ENCODE peak calls at places on chromosomes 16 and 17, in five cellular contexts. S is pancreas, J is left ventricle myocardium inferior, P is aorta, F is right atrium auricular region. O is an unnamed sample.

GRCh38 chr16:57837305-57838125 is 35.2 kb upstream of the KIFC3 start:
- DNase-seq in J (no peak), S (peak; percentile 17), P (no peak), F (no peak), O (no peak)

GRCh38 chr17:21282231-21282630 is 2.3 kb upstream of the MAP2K3 start:
- DNase-seq in S (no peak), P (peak; percentile 89), F (no peak), J (no peak), O (peak; percentile 89)

GRCh38 chr16:700684-701584 is 4.7 kb downstream of the FBXL16 start:
- DNase-seq in P (no peak), J (no peak), S (peak; percentile 85), F (no peak), O (no peak)

GRCh38 chr17:68777856-68778694 is 176.9 kb upstream of the FAM20A start:
- DNase-seq in J (no peak), F (no peak), P (no peak), S (no peak), O (no peak)

GRCh38 chr16:48000622-48001021 is 155.2 kb downstream of the ABCC12 start:
- DNase-seq in P (no peak), F (no peak), S (no peak), J (no peak), O (no peak)

GRCh38 chr16:3485097-3485470 is 10.2 kb downstream of the C16orf90 start:
- DNase-seq in S (no peak), J (no peak), F (no peak), P (no peak), O (no peak)

GRCh38 chr17:81257533-81257932 is 18.4 kb downstream of the NDUFAF8 start:
- DNase-seq in F (no peak), J (no peak), P (no peak), S (no peak), O (no peak)

GRCh38 chr17:623121-623520 is 91.5 kb downstream of the VPS53 start:
- DNase-seq in S (no peak), F (no peak), J (no peak), P (no peak), O (no peak)

GRCh38 chr16:30552956-30553355 is 5.2 kb downstream of the ZNF764 start:
- DNase-seq in P (no peak), S (no peak), J (no peak), F (no peak), O (no peak)

GRCh38 chr17:77235370-77236080 is 94.8 kb downstream of the SEC14L1 start:
- DNase-seq in F (peak; percentile 72), J (peak; percentile 45), S (no peak), P (peak; percentile 88), O (peak; percentile 57)

GRCh38 chr16:55418586-55418985 is 60.4 kb upstream of the MMP2 start:
- DNase-seq in F (no peak), J (no peak), S (no peak), P (no peak), O (no peak)

GRCh38 chr17:43094129-43094834 is 30.9 kb downstream of the BRCA1 start:
- DNase-seq in P (no peak), S (no peak), J (no peak), F (no peak), O (no peak)

GRCh38 chr17:42249681-42250446 is 26.3 kb downstream of the STAT5B start:
- DNase-seq in J (no peak), P (no peak), S (no peak), F (no peak), O (no peak)

GRCh38 chr16:30121741-30122620 is 1.0 kb downstream of the MAPK3 start:
- DNase-seq in P (peak; percentile 84), S (no peak), J (peak; percentile 82), F (peak; percentile 89), O (peak; percentile 54)

GRCh38 chr17:79981661-79982101 is 54.0 kb downstream of the TBC1D16 start:
- DNase-seq in S (peak; percentile 42), P (peak; percentile 31), J (no peak), F (no peak), O (peak; percentile 18)

DNA sequence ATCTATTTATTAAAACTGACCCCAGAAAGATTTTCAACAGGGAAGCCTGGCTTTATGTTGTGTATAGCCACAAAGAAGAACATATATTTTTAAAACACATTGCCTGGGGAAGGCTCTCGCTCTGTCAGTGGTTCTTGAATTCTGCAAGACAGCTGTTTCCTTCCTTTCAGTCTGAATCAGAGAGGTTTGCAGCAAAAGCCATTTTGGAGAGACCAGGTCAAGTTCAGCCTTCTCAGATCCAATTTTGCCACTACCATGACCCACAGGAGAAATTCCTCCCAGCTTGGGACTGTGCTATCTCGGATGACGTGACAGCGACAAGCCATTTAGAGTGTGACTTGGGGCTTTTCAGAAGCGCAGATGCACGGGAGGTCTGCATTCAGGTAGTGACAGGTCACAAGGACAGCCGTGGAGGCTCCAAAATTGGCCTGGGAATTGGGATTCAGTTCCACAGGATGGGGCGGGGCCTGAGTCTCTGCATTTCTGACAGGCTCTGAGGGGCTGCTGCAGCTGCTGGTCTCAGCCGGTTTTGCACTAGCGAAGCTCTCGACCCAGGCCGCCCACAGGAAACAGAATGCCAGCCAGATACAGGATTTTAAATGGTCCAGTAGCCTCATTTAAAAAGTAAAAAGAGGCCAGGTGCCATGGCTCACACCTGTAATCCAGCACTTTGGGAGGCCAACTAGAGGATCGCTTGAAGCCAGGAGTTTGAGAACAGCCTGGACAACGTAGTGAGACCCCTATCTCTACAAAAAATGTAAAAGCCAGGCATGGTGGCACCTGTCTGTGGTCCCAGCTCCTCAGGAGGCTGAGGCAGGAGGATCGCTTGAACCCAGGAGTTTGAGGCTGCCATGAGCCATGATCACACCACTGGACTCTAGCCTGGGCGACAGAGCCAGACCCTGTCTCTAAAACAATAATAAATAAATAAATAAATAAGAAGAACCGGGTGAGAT is 196.6 kb upstream of the CIBAR2 start:
- DNase-seq in S (no peak), J (no peak), F (no peak), P (no peak), O (no peak)
- H3K27ac ChIP-seq in S (no peak overlapping the region), J (peak overlapping the region; percentile 71), F (peak overlapping the region; percentile 94), P (no peak overlapping the region), O (peak overlapping the region; percentile 44)

GRCh38 chr17:35241520-35241919 is 1.4 kb upstream of the SLFN5 start:
- DNase-seq in J (no peak), F (no peak), S (peak; percentile 59), P (no peak), O (no peak)
- H3K4me3 ChIP-seq in J (peak overlapping the region; percentile 91), F (peak overlapping the region; percentile 81), S (peak overlapping the region; percentile 56), P (no peak overlapping the region), O (peak overlapping the region; percentile 78)

GRCh38 chr17:34366529-34367107 is 3.6 kb upstream of the CCL1 start:
- DNase-seq in S (no peak), J (no peak), F (no peak), P (no peak), O (no peak)

GRCh38 chr17:34367486-34368270 is 4.6 kb upstream of the CCL1 start:
- DNase-seq in F (no peak), P (no peak), S (no peak), J (no peak), O (no peak)

GRCh38 chr17:34364741-34365140 is 1.7 kb upstream of the CCL1 start:
- DNase-seq in P (no peak), J (no peak), S (no peak), F (no peak), O (no peak)

GRCh38 chr17:34365340-34365739 is 2.3 kb upstream of the CCL1 start:
- DNase-seq in J (no peak), P (no peak), F (no peak), S (no peak), O (no peak)

GRCh38 chr17:34366051-34366450 is 3.0 kb upstream of the CCL1 start:
- DNase-seq in J (no peak), S (no peak), F (no peak), P (no peak), O (no peak)
- H3K27ac ChIP-seq in J (no peak overlapping the region), S (no peak overlapping the region), F (no peak overlapping the region), P (no peak overlapping the region), O (no peak overlapping the region)

GRCh38 chr16:89072216-89073130 is 21.2 kb upstream of the ACSF3 start:
- DNase-seq in F (no peak), P (no peak), S (no peak), J (peak; percentile 31), O (peak; percentile 80)
- H3K4me3 ChIP-seq in F (no peak overlapping the region), P (no peak overlapping the region), S (no peak overlapping the region), J (no peak overlapping the region), O (no peak overlapping the region)

GRCh38 chr17:60300011-60300410 is 91.9 kb downstream of the USP32 start:
- DNase-seq in S (no peak), J (no peak), F (no peak), P (no peak), O (no peak)
- H3K27ac ChIP-seq in S (no peak overlapping the region), J (no peak overlapping the region), F (no peak overlapping the region), P (no peak overlapping the region), O (no peak overlapping the region)

GRCh38 chr16:49278944-49279725 is 2.5 kb downstream of the CBLN1 start:
- DNase-seq in P (no peak), S (no peak), F (no peak), J (no peak), O (no peak)

GRCh38 chr16:49280861-49281331 is 742 bp downstream of the CBLN1 start:
- DNase-seq in P (no peak), S (no peak), F (no peak), J (no peak), O (no peak)

GRCh38 chr16:49281481-49281842 is at the start of gene CBLN1:
- DNase-seq in J (no peak), P (peak; percentile 41), F (no peak), S (no peak), O (no peak)

GRCh38 chr16:49278567-49278827 is 3.1 kb downstream of the CBLN1 start:
- DNase-seq in F (no peak), S (no peak), P (no peak), J (no peak), O (no peak)

GRCh38 chr16:49280022-49280741 is 1.5 kb downstream of the CBLN1 start:
- DNase-seq in P (peak; percentile 47), F (no peak), S (peak; percentile 67), J (no peak), O (no peak)
- H3K4me3 ChIP-seq in P (no peak overlapping the region), F (peak overlapping the region; percentile 51), S (no peak overlapping the region), J (peak overlapping the region; percentile 67), O (no peak overlapping the region)

GRCh38 chr17:76174072-76174471 is 33.0 kb upstream of the FOXJ1 start:
- DNase-seq in J (no peak), P (no peak), F (no peak), S (no peak), O (no peak)
- H3K27ac ChIP-seq in J (no peak overlapping the region), P (no peak overlapping the region), F (no peak overlapping the region), S (no peak overlapping the region), O (no peak overlapping the region)

DNA sequence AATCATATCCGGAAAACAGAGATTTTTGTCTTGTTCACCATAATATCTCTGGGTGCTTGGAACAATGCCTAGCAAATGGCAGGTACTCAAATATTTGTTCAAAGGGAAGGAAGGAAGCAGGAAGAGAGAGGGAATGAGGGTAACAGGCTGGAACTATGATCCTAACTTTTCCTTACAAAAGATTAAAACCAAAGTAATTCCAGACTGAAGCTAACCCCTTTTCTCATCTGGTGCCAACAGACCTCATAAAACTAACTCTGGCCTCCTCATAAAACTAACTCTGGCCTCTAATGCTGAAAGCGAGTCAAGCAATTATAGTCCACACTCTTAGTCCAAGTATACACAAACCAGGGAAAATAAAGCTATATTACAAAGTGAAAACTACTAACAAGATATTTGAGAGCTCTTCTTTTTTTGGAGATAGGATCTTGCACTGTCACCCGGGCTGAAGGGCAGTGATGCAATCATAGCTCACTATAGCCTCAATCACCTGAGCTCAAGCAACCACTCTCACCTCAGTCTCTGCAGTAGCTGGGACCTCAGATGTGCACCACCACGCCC is 84.6 kb downstream of the KANSL1 start:
- DNase-seq in S (no peak), P (no peak), J (no peak), F (no peak), O (no peak)
- H3K4me3 ChIP-seq in S (no peak overlapping the region), P (no peak overlapping the region), J (no peak overlapping the region), F (no peak overlapping the region), O (no peak overlapping the region)

O was measured in adrenal gland.